ENCODE peak calls at places on chromosomes 1 and 21, in five cellular contexts. Y is IMR-90, E is mesendoderm, K is trophoblast cell, A is mesenchymal stem cell. S is an unnamed sample.

GRCh38 chr1:214444159-214444939 is 107.1 kb downstream of the PTPN14 start:
- DNase-seq in Y (no peak), E (no peak), K (no peak), A (no peak), S (no peak)

GRCh38 chr1:60103186-60103585 is 29.6 kb upstream of the C1orf87 start:
- DNase-seq in Y (no peak), E (no peak), K (no peak), A (peak), S (no peak)

GRCh38 chr1:119007672-119008482 is 19.7 kb upstream of the TBX15 start:
- DNase-seq in Y (no peak), E (peak), K (no peak), A (peak), S (peak)

GRCh38 chr1:110548381-110548780 is 29.4 kb upstream of the KCNA10 start:
- DNase-seq in Y (peak), E (peak), K (peak), A (peak), S (no peak)

GRCh38 chr1:242404296-242404695 is 120.2 kb downstream of the PLD5 start:
- DNase-seq in Y (no peak), E (no peak), K (no peak), A (no peak), S (no peak)

GRCh38 chr1:41819069-41819468 is 99.7 kb downstream of the HIVEP3 start:
- DNase-seq in Y (no peak), E (no peak), K (no peak), A (no peak), S (no peak)

GRCh38 chr1:16145030-16145987 is 10.6 kb downstream of the EPHA2 start:
- DNase-seq in Y (peak), E (peak), K (peak), A (peak), S (no peak)

GRCh38 chr1:243598433-243598832 is 251.6 kb downstream of the AKT3 start:
- DNase-seq in Y (peak), E (peak), K (peak), A (peak), S (no peak)

GRCh38 chr1:61091455-61091854 is 9.1 kb downstream of the NFIA start:
- DNase-seq in Y (no peak), E (no peak), K (no peak), A (no peak), S (no peak)

GRCh38 chr1:20726932-20727745 is 5.4 kb downstream of the SH2D5 start:
- DNase-seq in Y (no peak), E (no peak), K (no peak), A (no peak), S (no peak)

GRCh38 chr21:43271452-43272020 is 102.7 kb downstream of the CRYAA start:
- DNase-seq in Y (no peak), E (no peak), K (no peak), A (no peak), S (no peak)

GRCh38 chr1:111221633-111222286 is 5.8 kb upstream of the CHI3L2 start:
- DNase-seq in Y (peak), E (peak), K (no peak), A (no peak), S (no peak)

GRCh38 chr1:174568551-174568950 is 120.8 kb downstream of the GPR52 start:
- DNase-seq in Y (no peak), E (no peak), K (no peak), A (no peak), S (no peak)

GRCh38 chr1:215617979-215618378 is 50.9 kb downstream of the KCTD3 start:
- DNase-seq in Y (peak), E (no peak), K (no peak), A (peak), S (no peak)

GRCh38 chr1:167620002-167620401 is 10.0 kb upstream of the RCSD1 start:
- DNase-seq in Y (no peak), E (no peak), K (no peak), A (no peak), S (no peak)

GRCh38 chr1:170692866-170693575 is 29.1 kb downstream of the PRRX1 start:
- DNase-seq in Y (peak), E (no peak), K (no peak), A (peak), S (no peak)

GRCh38 chr1:48916121-48917069 is 139.7 kb upstream of the BEND5 start:
- DNase-seq in Y (peak), E (peak), K (peak), A (peak), S (peak)

GRCh38 chr1:34408011-34408410 is 231.3 kb downstream of the C1orf94 start:
- DNase-seq in Y (no peak), E (peak), K (peak), A (no peak), S (no peak)

GRCh38 chr1:151237678-151238466 is 16.7 kb upstream of the PSMD4 start:
- DNase-seq in Y (no peak), E (no peak), K (no peak), A (no peak), S (no peak)

GRCh38 chr1:184387069-184387870 is 441 bp downstream of the C1orf21 start:
- DNase-seq in Y (peak), E (peak), K (peak), A (peak), S (no peak)

GRCh38 chr1:233518344-233518743 is 95.6 kb upstream of the KCNK1 start:
- DNase-seq in Y (no peak), E (peak), K (peak), A (peak), S (peak)

GRCh38 chr1:9155879-9156278 is 27.0 kb upstream of the GPR157 start:
- DNase-seq in Y (no peak), E (no peak), K (no peak), A (no peak), S (no peak)

GRCh38 chr1:171267391-171267790 is 19.1 kb downstream of the FMO1 start:
- DNase-seq in Y (peak), E (no peak), K (peak), A (peak), S (no peak)

GRCh38 chr1:94095112-94095637 is 25.8 kb downstream of the ABCA4 start:
- DNase-seq in Y (peak), E (no peak), K (no peak), A (peak), S (no peak)

GRCh38 chr1:114428083-114428754 is 82.8 kb downstream of the TRIM33 start:
- DNase-seq in Y (peak), E (peak), K (peak), A (peak), S (no peak)

GRCh38 chr1:155794605-155795265 is 62.3 kb downstream of the GON4L start:
- DNase-seq in Y (peak), E (no peak), K (no peak), A (peak), S (no peak)

DNA sequence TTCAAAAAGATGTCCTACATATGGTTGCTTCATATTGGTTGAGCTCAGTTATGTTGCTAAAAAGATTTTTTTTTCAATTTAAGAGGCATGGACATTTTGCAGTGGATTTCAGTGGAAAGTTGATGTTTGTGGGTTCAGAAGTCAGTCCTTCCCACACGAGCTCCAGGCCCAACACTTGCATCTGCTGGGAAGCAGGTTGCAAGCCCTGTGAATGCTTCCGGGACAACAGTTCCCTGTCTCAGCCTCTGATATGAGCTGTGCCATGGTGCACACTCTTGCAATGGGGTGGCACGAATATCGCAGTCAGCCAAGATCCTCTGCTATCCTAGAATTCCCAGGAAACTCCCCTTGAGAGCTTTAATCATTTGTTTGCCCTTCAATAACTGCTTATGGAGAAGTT is 30.3 kb upstream of the ABCG1 start:
- DNase-seq in Y (no peak), E (no peak), K (no peak), A (no peak), S (no peak)
- H3K4me3 ChIP-seq in Y (no peak), E (no peak), K (no peak), A (no peak), S (no peak)

GRCh38 chr21:34276711-34277425 is 86.9 kb upstream of the KCNE2 start:
- DNase-seq in Y (no peak), E (no peak), K (no peak), A (peak), S (no peak)

GRCh38 chr21:34272321-34272720 is 91.5 kb upstream of the KCNE2 start:
- DNase-seq in Y (no peak), E (no peak), K (no peak), A (no peak), S (no peak)

GRCh38 chr21:34271452-34271851 is 92.4 kb upstream of the KCNE2 start:
- DNase-seq in Y (no peak), E (no peak), K (no peak), A (no peak), S (no peak)

GRCh38 chr21:34270406-34270805 is 93.4 kb upstream of the KCNE2 start:
- DNase-seq in Y (no peak), E (no peak), K (no peak), A (no peak), S (no peak)

GRCh38 chr21:34274001-34274400 is 89.8 kb upstream of the KCNE2 start:
- DNase-seq in Y (peak), E (no peak), K (no peak), A (no peak), S (no peak)
- H3K4me2 ChIP-seq in Y (no peak), E (no peak), K (no peak), A (no peak), S (no peak)

GRCh38 chr1:109255673-109256072 is 6.3 kb downstream of the CELSR2 start:
- DNase-seq in Y (no peak), E (no peak), K (no peak), A (no peak), S (no peak)

GRCh38 chr1:109252893-109253802 is 3.8 kb downstream of the CELSR2 start:
- DNase-seq in Y (no peak), E (no peak), K (no peak), A (no peak), S (no peak)

GRCh38 chr1:109255097-109255651 is 5.8 kb downstream of the CELSR2 start:
- DNase-seq in Y (no peak), E (peak), K (no peak), A (no peak), S (peak)

GRCh38 chr1:109254621-109255096 is 5.3 kb downstream of the CELSR2 start:
- DNase-seq in Y (no peak), E (peak), K (no peak), A (no peak), S (no peak)

DNA sequence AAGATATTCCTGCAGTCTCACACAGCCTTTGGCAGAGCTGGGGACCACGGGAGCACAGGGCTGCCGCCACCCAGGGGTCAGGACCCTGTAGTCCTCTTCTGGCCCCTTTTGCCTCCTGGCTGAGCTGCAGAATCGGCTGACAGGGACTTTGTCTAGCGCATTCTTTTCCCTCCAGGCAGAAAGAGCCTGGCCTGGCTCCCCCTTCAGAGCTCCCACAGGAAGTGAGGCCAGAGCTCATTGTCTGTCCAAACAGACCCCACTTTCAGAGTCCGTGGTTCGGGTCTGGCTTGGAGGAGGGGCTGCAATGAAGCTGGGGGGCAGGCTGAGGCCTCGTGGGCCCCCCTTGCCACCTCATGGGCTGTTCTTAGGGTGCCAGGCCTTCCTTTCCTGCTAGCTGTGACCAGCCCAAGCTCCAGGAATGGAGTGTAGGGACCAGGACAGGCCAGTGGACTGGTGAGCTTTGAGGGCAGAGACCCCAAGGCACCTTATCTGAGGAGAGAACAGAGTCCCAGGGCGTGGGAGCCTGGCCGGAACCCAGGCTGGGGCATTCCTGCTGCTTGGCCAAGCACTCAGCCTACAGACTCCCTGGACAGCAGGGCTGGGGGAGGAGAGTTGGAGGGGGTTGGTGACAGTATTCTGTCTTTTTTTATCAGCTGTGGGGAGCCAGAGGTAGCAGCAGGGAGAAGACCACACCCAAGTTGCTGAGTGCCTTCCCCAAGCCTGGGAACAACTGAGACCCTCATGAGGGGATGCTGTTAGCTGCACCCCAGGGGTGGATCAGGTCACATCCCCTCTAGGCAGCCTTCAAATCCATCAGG is 4.7 kb downstream of the CELSR2 start:
- DNase-seq in Y (no peak), E (peak), K (no peak), A (peak), S (peak)
- H3K4ac ChIP-seq in Y (peak), E (peak), K (peak), A (peak), S (peak)

DNA sequence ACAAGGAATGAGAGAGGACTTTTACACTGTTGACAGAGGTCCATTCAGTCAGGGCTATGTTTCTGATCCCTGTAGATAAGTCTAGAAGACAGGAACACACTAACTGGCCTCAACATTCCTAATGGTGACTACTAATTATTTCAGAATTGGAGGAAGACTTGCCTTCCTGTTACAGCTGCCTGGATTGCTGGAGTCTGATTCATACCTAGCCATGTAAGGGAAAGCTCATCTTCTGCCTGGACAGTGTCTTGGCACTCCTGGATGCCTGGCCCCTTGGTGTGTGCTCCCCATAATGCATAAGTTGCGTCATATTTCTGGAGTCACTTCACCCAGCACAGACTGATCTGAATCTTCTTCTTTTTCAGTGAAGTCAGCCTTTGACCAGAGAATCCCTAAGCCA is 326.0 kb upstream of the RUNX1 start:
- DNase-seq in Y (peak), E (no peak), K (peak), A (peak), S (no peak)
- H3K4me3 ChIP-seq in Y (no peak), E (no peak), K (no peak), A (no peak), S (no peak)

GRCh38 chr1:112638109-112638426 is 18.4 kb downstream of the CAPZA1 start:
- DNase-seq in Y (no peak), E (no peak), K (peak), A (no peak), S (no peak)

GRCh38 chr1:112637257-112638108 is 17.9 kb downstream of the CAPZA1 start:
- DNase-seq in Y (peak), E (peak), K (peak), A (no peak), S (no peak)

GRCh38 chr1:112636597-112637256 is 17.1 kb downstream of the CAPZA1 start:
- DNase-seq in Y (no peak), E (no peak), K (no peak), A (no peak), S (no peak)

GRCh38 chr1:112633628-112634027 is 14.0 kb downstream of the CAPZA1 start:
- DNase-seq in Y (no peak), E (peak), K (no peak), A (no peak), S (no peak)

GRCh38 chr1:112634367-112634766 is 14.7 kb downstream of the CAPZA1 start:
- DNase-seq in Y (no peak), E (no peak), K (no peak), A (no peak), S (no peak)
- H3K4me2 ChIP-seq in Y (no peak), E (no peak), K (no peak), A (no peak), S (no peak)

GRCh38 chr1:95407146-95407863 is 173.3 kb downstream of the RWDD3 start:
- DNase-seq in Y (no peak), E (peak), K (peak), A (no peak), S (no peak)
- H3K4ac ChIP-seq in Y (no peak), E (peak), K (no peak), A (no peak), S (no peak)

S was measured in neuronal stem cell.